ENCODE peak calls at places on chromosomes 12 and 14, in four cellular contexts. One of them, this sample, is unnamed.

GRCh38 chr14:100871234-100872186 is 32.0 kb downstream of the RTL1 start:
- DNase-seq in cardiac muscle cell: no peak
- DNase-seq in lower lobe of right lung: peak; percentile 16
- DNase-seq in A549: peak; percentile 55
- DNase-seq in this sample: peak; percentile 30

GRCh38 chr12:5200276-5201087 is 156.8 kb downstream of the KCNA5 start:
- DNase-seq in lower lobe of right lung: peak; percentile 59
- DNase-seq in A549: peak; percentile 39
- DNase-seq in cardiac muscle cell: no peak
- DNase-seq in this sample: peak; percentile 77

GRCh38 chr12:48779869-48780268 is 9.0 kb downstream of the ADCY6 start:
- DNase-seq in lower lobe of right lung: no peak
- DNase-seq in A549: no peak
- DNase-seq in cardiac muscle cell: peak; percentile 96
- DNase-seq in this sample: no peak

GRCh38 chr12:124352839-124353238 is 57.9 kb downstream of the RFLNA start:
- DNase-seq in lower lobe of right lung: peak; percentile 86
- DNase-seq in cardiac muscle cell: peak; percentile 36
- DNase-seq in A549: peak; percentile 62
- DNase-seq in this sample: no peak

GRCh38 chr12:14280921-14281320 is 84.6 kb upstream of the ATF7IP start:
- DNase-seq in lower lobe of right lung: no peak
- DNase-seq in A549: no peak
- DNase-seq in cardiac muscle cell: no peak
- DNase-seq in this sample: no peak

GRCh38 chr12:115943630-115944391 is 333.7 kb downstream of the MED13L start:
- DNase-seq in lower lobe of right lung: peak; percentile 58
- DNase-seq in A549: no peak
- DNase-seq in cardiac muscle cell: peak; percentile 30
- DNase-seq in this sample: no peak

GRCh38 chr14:88210426-88210825 is 112.6 kb downstream of the KCNK10 start:
- DNase-seq in A549: no peak
- DNase-seq in cardiac muscle cell: peak; percentile 49
- DNase-seq in lower lobe of right lung: no peak
- DNase-seq in this sample: no peak

GRCh38 chr14:33916663-33917565 is 34.0 kb downstream of the EGLN3 start:
- DNase-seq in cardiac muscle cell: peak; percentile 66
- DNase-seq in A549: peak; percentile 51
- DNase-seq in lower lobe of right lung: no peak
- DNase-seq in this sample: no peak

GRCh38 chr14:66804141-66804540 is 296.2 kb downstream of the GPHN start:
- DNase-seq in lower lobe of right lung: no peak
- DNase-seq in A549: no peak
- DNase-seq in cardiac muscle cell: no peak
- DNase-seq in this sample: no peak

GRCh38 chr12:42190376-42190775 is 45.7 kb upstream of the GXYLT1 start:
- DNase-seq in A549: no peak
- DNase-seq in cardiac muscle cell: no peak
- DNase-seq in lower lobe of right lung: no peak
- DNase-seq in this sample: no peak

GRCh38 chr12:58176296-58176869 is 235.0 kb downstream of the ATP23 start:
- DNase-seq in A549: peak; percentile 65
- DNase-seq in lower lobe of right lung: no peak
- DNase-seq in cardiac muscle cell: peak; percentile 52
- DNase-seq in this sample: no peak

GRCh38 chr12:29807125-29807524 is 23.4 kb upstream of the TMTC1 start:
- DNase-seq in cardiac muscle cell: no peak
- DNase-seq in lower lobe of right lung: no peak
- DNase-seq in A549: no peak
- DNase-seq in this sample: no peak

GRCh38 chr12:109495012-109495411 is 17.6 kb downstream of the UBE3B start:
- DNase-seq in lower lobe of right lung: no peak
- DNase-seq in A549: no peak
- DNase-seq in cardiac muscle cell: no peak
- DNase-seq in this sample: no peak

GRCh38 chr14:30445394-30445793 is 113.6 kb upstream of the G2E3 start:
- DNase-seq in cardiac muscle cell: no peak
- DNase-seq in A549: no peak
- DNase-seq in lower lobe of right lung: no peak
- DNase-seq in this sample: no peak

GRCh38 chr12:22088886-22089285 is 42.9 kb downstream of the CMAS start:
- DNase-seq in cardiac muscle cell: no peak
- DNase-seq in lower lobe of right lung: no peak
- DNase-seq in A549: no peak
- DNase-seq in this sample: no peak

GRCh38 chr12:55716582-55717396 is 943 bp downstream of the BLOC1S1 start:
- DNase-seq in cardiac muscle cell: no peak
- DNase-seq in lower lobe of right lung: no peak
- DNase-seq in A549: no peak
- DNase-seq in this sample: peak; percentile 73

GRCh38 chr12:70180140-70180539 is 63.1 kb upstream of the CNOT2 start:
- DNase-seq in cardiac muscle cell: no peak
- DNase-seq in A549: no peak
- DNase-seq in lower lobe of right lung: no peak
- DNase-seq in this sample: no peak

GRCh38 chr14:53964249-53964648 is 7.6 kb upstream of the BMP4 start:
- DNase-seq in A549: no peak
- DNase-seq in lower lobe of right lung: no peak
- DNase-seq in cardiac muscle cell: no peak
- DNase-seq in this sample: no peak

GRCh38 chr12:67661311-67662011 is 12.9 kb downstream of the DYRK2 start:
- DNase-seq in lower lobe of right lung: no peak
- DNase-seq in cardiac muscle cell: peak; percentile 57
- DNase-seq in A549: no peak
- DNase-seq in this sample: no peak

GRCh38 chr12:114286145-114286544 is 119.8 kb downstream of the TBX5 start:
- DNase-seq in lower lobe of right lung: no peak
- DNase-seq in cardiac muscle cell: no peak
- DNase-seq in A549: no peak
- DNase-seq in this sample: no peak

GRCh38 chr14:82642425-82642824 is 1108.8 kb upstream of the SEL1L start:
- DNase-seq in cardiac muscle cell: peak; percentile 13
- DNase-seq in lower lobe of right lung: no peak
- DNase-seq in A549: peak; percentile 61
- DNase-seq in this sample: peak; percentile 34

GRCh38 chr12:10753066-10753465 is 29.9 kb upstream of the YBX3 start:
- DNase-seq in A549: no peak
- DNase-seq in cardiac muscle cell: peak; percentile 41
- DNase-seq in lower lobe of right lung: no peak
- DNase-seq in this sample: no peak

GRCh38 chr12:6768385-6769002 is 2.3 kb downstream of the PTMS start:
- DNase-seq in lower lobe of right lung: no peak
- DNase-seq in cardiac muscle cell: no peak
- DNase-seq in A549: no peak
- DNase-seq in this sample: no peak

GRCh38 chr12:50224026-50224692 is 57.0 kb upstream of the CERS5 start:
- DNase-seq in lower lobe of right lung: no peak
- DNase-seq in cardiac muscle cell: no peak
- DNase-seq in A549: peak; percentile 67
- DNase-seq in this sample: no peak

GRCh38 chr12:112087851-112088250 is 20.7 kb downstream of the NAA25 start:
- DNase-seq in cardiac muscle cell: no peak
- DNase-seq in lower lobe of right lung: no peak
- DNase-seq in A549: no peak
- DNase-seq in this sample: no peak

GRCh38 chr14:31297701-31298344 is 90.2 kb upstream of the HECTD1 start:
- DNase-seq in cardiac muscle cell: peak; percentile 7
- DNase-seq in lower lobe of right lung: no peak
- DNase-seq in A549: no peak
- DNase-seq in this sample: no peak

DNA sequence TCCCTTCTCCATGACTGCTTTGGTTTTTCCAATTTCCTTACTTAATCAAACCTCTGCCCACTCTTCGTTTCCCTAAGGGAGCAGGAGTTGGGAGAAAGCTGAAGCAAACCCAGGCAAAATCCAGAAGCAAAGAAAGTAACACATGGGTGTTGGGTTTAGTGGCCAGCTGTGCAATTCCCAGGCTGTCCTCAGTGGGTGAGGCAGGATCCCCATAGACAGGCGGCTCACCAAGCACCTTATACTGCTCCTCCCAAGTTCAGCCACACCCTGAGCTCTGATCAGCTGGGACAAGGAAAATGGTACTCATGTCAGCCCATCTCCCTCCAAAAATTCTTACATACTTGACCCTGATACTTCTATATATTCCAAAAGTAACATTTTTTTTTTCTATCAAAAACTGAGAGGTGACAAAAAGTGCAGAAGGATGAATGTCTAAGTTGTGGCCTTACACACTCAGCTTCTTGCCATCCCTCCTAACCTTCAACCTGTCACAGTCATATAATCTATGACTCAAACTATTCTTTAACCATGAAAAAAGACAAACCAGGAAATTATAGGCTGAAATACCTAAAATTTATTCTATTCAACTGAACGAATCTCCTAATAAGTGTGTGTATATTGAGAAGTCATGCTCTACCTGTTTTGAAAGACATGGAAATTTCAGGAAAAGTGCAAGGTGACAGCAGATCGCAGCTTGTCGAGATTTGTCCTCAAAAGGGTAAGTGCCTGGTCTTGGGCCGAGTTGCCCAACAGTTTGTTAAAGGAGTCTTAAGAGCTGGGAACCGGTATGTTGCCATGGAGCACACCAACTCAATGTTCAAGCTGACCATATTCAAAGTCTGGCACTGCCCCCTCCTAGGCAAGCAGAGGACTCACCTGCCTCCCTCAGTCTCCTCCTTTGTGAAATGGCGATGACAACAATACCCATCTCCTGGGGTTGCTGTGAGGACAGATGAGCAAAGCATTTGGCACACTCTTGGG is 17.6 kb upstream of the ZFP36L1 start:
- DNase-seq in cardiac muscle cell: no peak
- DNase-seq in A549: no peak
- DNase-seq in lower lobe of right lung: peak; percentile 65
- DNase-seq in this sample: no peak
- H3K4me1 ChIP-seq in cardiac muscle cell: peaks cover 21% of the 10 kb centered on the region
- H3K4me1 ChIP-seq in A549: peaks cover 34% of the 10 kb centered on the region
- H3K4me1 ChIP-seq in lower lobe of right lung: peaks cover 77% of the 10 kb centered on the region
- H3K4me1 ChIP-seq in this sample: peaks cover 51% of the 10 kb centered on the region

GRCh38 chr12:130375888-130376287 is 38.2 kb downstream of the PIWIL1 start:
- DNase-seq in A549: no peak
- DNase-seq in cardiac muscle cell: no peak
- DNase-seq in lower lobe of right lung: no peak
- DNase-seq in this sample: no peak

GRCh38 chr12:130372936-130373335 is 35.2 kb downstream of the PIWIL1 start:
- DNase-seq in cardiac muscle cell: no peak
- DNase-seq in lower lobe of right lung: no peak
- DNase-seq in A549: no peak
- DNase-seq in this sample: no peak

GRCh38 chr12:130374083-130374482 is 36.4 kb downstream of the PIWIL1 start:
- DNase-seq in cardiac muscle cell: no peak
- DNase-seq in lower lobe of right lung: no peak
- DNase-seq in A549: no peak
- DNase-seq in this sample: no peak

GRCh38 chr12:130375296-130375695 is 37.6 kb downstream of the PIWIL1 start:
- DNase-seq in lower lobe of right lung: no peak
- DNase-seq in cardiac muscle cell: no peak
- DNase-seq in A549: no peak
- DNase-seq in this sample: no peak
- H3K4me1 ChIP-seq in lower lobe of right lung: no peaks in the 10 kb centered on the region
- H3K4me1 ChIP-seq in cardiac muscle cell: no peaks in the 10 kb centered on the region
- H3K4me1 ChIP-seq in A549: no peaks in the 10 kb centered on the region
- H3K4me1 ChIP-seq in this sample: no peaks in the 10 kb centered on the region

GRCh38 chr12:3117628-3118027 is 40.4 kb downstream of the TSPAN9 start:
- DNase-seq in lower lobe of right lung: no peak
- DNase-seq in A549: no peak
- DNase-seq in cardiac muscle cell: peak; percentile 78
- DNase-seq in this sample: no peak
- H3K4me1 ChIP-seq in lower lobe of right lung: peaks cover 53% of the 10 kb centered on the region
- H3K4me1 ChIP-seq in A549: no peaks in the 10 kb centered on the region
- H3K4me1 ChIP-seq in cardiac muscle cell: no peaks in the 10 kb centered on the region
- H3K4me1 ChIP-seq in this sample: peaks cover 7% of the 10 kb centered on the region

DNA sequence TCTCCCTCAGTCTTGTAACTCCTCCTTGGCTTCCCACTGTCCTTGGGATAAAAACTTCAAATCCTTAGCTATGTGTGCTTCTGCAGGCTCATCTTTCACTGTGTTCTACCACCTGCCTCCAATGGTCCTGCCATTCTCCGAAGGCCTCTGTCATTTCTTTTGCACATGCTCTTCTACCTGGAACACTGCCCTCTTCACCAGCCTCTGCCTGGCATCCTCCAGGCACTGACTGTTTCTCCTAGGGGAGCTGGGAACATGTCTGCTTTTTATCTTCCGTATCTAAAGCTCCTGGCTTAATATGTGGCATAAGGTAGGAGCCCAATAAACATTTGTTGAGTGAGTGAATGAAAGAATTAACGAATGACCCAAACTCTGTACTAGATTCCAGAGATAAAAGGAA is 603.3 kb upstream of the TMEM132C start:
- DNase-seq in cardiac muscle cell: no peak
- DNase-seq in A549: no peak
- DNase-seq in lower lobe of right lung: no peak
- DNase-seq in this sample: no peak
- H3K4me1 ChIP-seq in cardiac muscle cell: no peaks in the 10 kb centered on the region
- H3K4me1 ChIP-seq in A549: no peaks in the 10 kb centered on the region
- H3K4me1 ChIP-seq in lower lobe of right lung: no peaks in the 10 kb centered on the region
- H3K4me1 ChIP-seq in this sample: no peaks in the 10 kb centered on the region

GRCh38 chr12:27589419-27589818 is 65.4 kb downstream of the PPFIBP1 start:
- DNase-seq in A549: no peak
- DNase-seq in cardiac muscle cell: no peak
- DNase-seq in lower lobe of right lung: no peak
- DNase-seq in this sample: no peak
- H3K4me1 ChIP-seq in A549: peaks cover 12% of the 10 kb centered on the region
- H3K4me1 ChIP-seq in cardiac muscle cell: no peaks in the 10 kb centered on the region
- H3K4me1 ChIP-seq in lower lobe of right lung: peaks cover 25% of the 10 kb centered on the region
- H3K4me1 ChIP-seq in this sample: peaks cover 33% of the 10 kb centered on the region